ENCODE peak calls at places on chromosomes 13 and 19, in seven cellular contexts. X is fibroblast of mammary gland, D is uterus, F is lung, A is ascending aorta, E is keratinocyte, P is fibroblast of the aortic adventitia. H is an unnamed sample.

GRCh38 chr19:56312787-56313343 is 1.8 kb downstream of the ZSCAN5A start:
- DNase-seq in X (no peak), D (no peak), F (no peak), A (no peak), E (no peak), P (no peak), H (no peak)

GRCh38 chr13:112256716-112257497 is 119.2 kb upstream of the SPACA7 start:
- DNase-seq in X (no peak), D (no peak), F (no peak), A (no peak), E (no peak), P (no peak), H (no peak)

GRCh38 chr13:49086711-49087110 is 111.0 kb downstream of the FNDC3A start:
- DNase-seq in X (peak), D (no peak), F (no peak), A (no peak), E (no peak), P (peak), H (peak)

GRCh38 chr19:52102782-52103181 is 7.2 kb upstream of the ZNF841 start:
- DNase-seq in X (no peak), D (no peak), F (no peak), A (no peak), E (no peak), P (no peak), H (no peak)

GRCh38 chr19:23440207-23440606 is 44.9 kb upstream of the ZNF91 start:
- DNase-seq in X (no peak), D (no peak), F (no peak), A (no peak), E (no peak), P (no peak), H (no peak)

GRCh38 chr19:34474233-34474989 is 7.1 kb upstream of the WTIP start:
- DNase-seq in X (peak), D (no peak), F (no peak), A (no peak), E (no peak), P (no peak), H (no peak)

GRCh38 chr13:101919541-101920306 is 467.2 kb downstream of the ITGBL1 start:
- DNase-seq in X (peak), D (no peak), F (no peak), A (no peak), E (no peak), P (peak), H (peak)

GRCh38 chr13:98476538-98476966 is 100.4 kb downstream of the STK24 start:
- DNase-seq in X (peak), D (peak), F (peak), A (peak), E (peak), P (peak), H (peak)

GRCh38 chr13:41029629-41030028 is 10.5 kb upstream of the ELF1 start:
- DNase-seq in X (no peak), D (no peak), F (no peak), A (no peak), E (no peak), P (no peak), H (no peak)
- TF ChIP-seq CTCF in X (no peak), D (no peak), F (no peak), A (no peak), E (no peak), P (no peak), H (peak)

GRCh38 chr19:29663861-29664752 is 1.2 kb upstream of the PLEKHF1 start:
- DNase-seq in X (no peak), D (no peak), F (no peak), A (no peak), E (peak), P (no peak), H (peak)
- H3K4me3 ChIP-seq in X (no peak), D (no peak), F (no peak), A (peak), E (peak), P (no peak), H (no peak)

DNA sequence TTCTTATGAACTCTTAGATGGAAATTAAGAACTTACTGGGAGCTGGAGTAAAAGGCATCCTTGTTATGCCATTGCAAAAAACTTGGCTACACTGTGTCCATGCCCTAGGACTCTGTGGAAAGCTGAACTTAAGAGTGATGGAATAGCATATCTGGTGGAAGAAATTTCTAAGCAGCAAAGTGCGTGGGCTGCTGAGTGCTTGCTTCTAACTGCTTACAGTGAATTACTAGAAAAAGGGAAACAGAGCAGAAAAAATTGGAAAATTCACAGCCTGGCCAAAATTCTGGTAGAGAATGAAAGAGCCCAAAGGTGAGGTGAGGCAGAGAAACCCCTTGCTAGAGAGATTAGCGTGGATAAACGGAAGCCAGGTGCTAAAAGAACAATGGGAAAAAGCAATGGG is 44.3 kb downstream of the ALOX5AP start:
- DNase-seq in X (no peak), D (no peak), F (no peak), A (no peak), E (no peak), P (no peak), H (no peak)
- TF ChIP-seq CTCF in X (no peak), D (no peak), F (no peak), A (no peak), E (no peak), P (no peak), H (no peak)

GRCh38 chr13:26996965-26997752 is 174.5 kb downstream of the USP12 start:
- DNase-seq in X (no peak), D (no peak), F (no peak), A (no peak), E (no peak), P (no peak), H (no peak)
- H3K4me3 ChIP-seq in X (no peak), D (no peak), F (no peak), A (no peak), E (no peak), P (no peak), H (no peak)

GRCh38 chr13:40813662-40814454 is 24.4 kb downstream of the SLC25A15 start:
- DNase-seq in X (peak), D (no peak), F (no peak), A (no peak), E (no peak), P (peak), H (peak)
- TF ChIP-seq CTCF in X (peak), D (no peak), F (no peak), A (peak), E (peak), P (peak), H (peak)

GRCh38 chr19:54369082-54369691 is 4.5 kb upstream of the LAIR1 start:
- DNase-seq in X (no peak), D (no peak), F (no peak), A (no peak), E (no peak), P (no peak), H (no peak)
- H3K4me3 ChIP-seq in X (no peak), D (no peak), F (no peak), A (no peak), E (no peak), P (no peak), H (no peak)

H was measured in choroid plexus epithelial cell.